ENCODE peak calls at places on chromosomes 3 and 15, in five cellular contexts. One of them, this sample, is unnamed.

GRCh38 chr3:81764665-81765064 is 3.2 kb upstream of the GBE1 start:
- DNase-seq in tibial artery: no peak
- DNase-seq in body of pancreas: no peak
- DNase-seq in colonic mucosa: no peak
- DNase-seq in ovary: no peak
- DNase-seq in this sample: no peak

GRCh38 chr3:109396811-109397210 is 59.5 kb upstream of the DPPA4 start:
- DNase-seq in ovary: no peak
- DNase-seq in colonic mucosa: no peak
- DNase-seq in tibial artery: no peak
- DNase-seq in body of pancreas: no peak
- DNase-seq in this sample: no peak

GRCh38 chr3:103499132-103499885 is 1064.5 kb downstream of the ZPLD1 start:
- DNase-seq in ovary: no peak
- DNase-seq in colonic mucosa: no peak
- DNase-seq in tibial artery: no peak
- DNase-seq in body of pancreas: no peak
- DNase-seq in this sample: no peak

GRCh38 chr3:30307548-30307947 is 298.9 kb upstream of the TGFBR2 start:
- DNase-seq in colonic mucosa: no peak
- DNase-seq in body of pancreas: no peak
- DNase-seq in ovary: no peak
- DNase-seq in tibial artery: no peak
- DNase-seq in this sample: no peak

GRCh38 chr15:88681610-88682221 is 42.9 kb downstream of the ISG20 start:
- DNase-seq in body of pancreas: peak; percentile 67
- DNase-seq in tibial artery: no peak
- DNase-seq in colonic mucosa: no peak
- DNase-seq in ovary: peak; percentile 23
- DNase-seq in this sample: no peak

GRCh38 chr15:75089781-75090734 is 66.7 kb downstream of the PPCDC start:
- DNase-seq in body of pancreas: no peak
- DNase-seq in ovary: no peak
- DNase-seq in tibial artery: no peak
- DNase-seq in colonic mucosa: no peak
- DNase-seq in this sample: no peak

GRCh38 chr3:60673123-60673522 is 578.1 kb downstream of the FHIT start:
- DNase-seq in tibial artery: no peak
- DNase-seq in colonic mucosa: no peak
- DNase-seq in body of pancreas: no peak
- DNase-seq in ovary: no peak
- DNase-seq in this sample: no peak

GRCh38 chr15:71807125-71807629 is 3.2 kb upstream of the NR2E3 start:
- DNase-seq in colonic mucosa: no peak
- DNase-seq in body of pancreas: no peak
- DNase-seq in ovary: no peak
- DNase-seq in tibial artery: no peak
- DNase-seq in this sample: no peak

GRCh38 chr15:69760263-69760855 is 307.7 kb downstream of the RPLP1 start:
- DNase-seq in ovary: no peak
- DNase-seq in tibial artery: no peak
- DNase-seq in body of pancreas: no peak
- DNase-seq in colonic mucosa: no peak
- DNase-seq in this sample: no peak

GRCh38 chr3:9687514-9687913 is 16.1 kb upstream of the CPNE9 start:
- DNase-seq in tibial artery: no peak
- DNase-seq in colonic mucosa: no peak
- DNase-seq in body of pancreas: no peak
- DNase-seq in ovary: no peak
- DNase-seq in this sample: no peak

GRCh38 chr3:9690451-9691450 is 12.9 kb upstream of the CPNE9 start:
- DNase-seq in ovary: no peak
- DNase-seq in tibial artery: no peak
- DNase-seq in colonic mucosa: no peak
- DNase-seq in body of pancreas: no peak
- DNase-seq in this sample: no peak

GRCh38 chr3:9686703-9687102 is 16.9 kb upstream of the CPNE9 start:
- DNase-seq in body of pancreas: no peak
- DNase-seq in colonic mucosa: no peak
- DNase-seq in tibial artery: no peak
- DNase-seq in ovary: no peak
- DNase-seq in this sample: no peak

GRCh38 chr3:9689757-9690156 is 13.9 kb upstream of the CPNE9 start:
- DNase-seq in body of pancreas: no peak
- DNase-seq in colonic mucosa: no peak
- DNase-seq in tibial artery: no peak
- DNase-seq in ovary: no peak
- DNase-seq in this sample: no peak

GRCh38 chr3:9688961-9689360 is 14.7 kb upstream of the CPNE9 start:
- DNase-seq in tibial artery: no peak
- DNase-seq in colonic mucosa: no peak
- DNase-seq in ovary: no peak
- DNase-seq in body of pancreas: no peak
- DNase-seq in this sample: no peak
- H3K4me3 ChIP-seq in tibial artery: no peak overlapping the region
- H3K4me3 ChIP-seq in colonic mucosa: no peak overlapping the region
- H3K4me3 ChIP-seq in ovary: no peak overlapping the region
- H3K4me3 ChIP-seq in body of pancreas: no peak overlapping the region
- H3K4me3 ChIP-seq in this sample: no peak overlapping the region

DNA sequence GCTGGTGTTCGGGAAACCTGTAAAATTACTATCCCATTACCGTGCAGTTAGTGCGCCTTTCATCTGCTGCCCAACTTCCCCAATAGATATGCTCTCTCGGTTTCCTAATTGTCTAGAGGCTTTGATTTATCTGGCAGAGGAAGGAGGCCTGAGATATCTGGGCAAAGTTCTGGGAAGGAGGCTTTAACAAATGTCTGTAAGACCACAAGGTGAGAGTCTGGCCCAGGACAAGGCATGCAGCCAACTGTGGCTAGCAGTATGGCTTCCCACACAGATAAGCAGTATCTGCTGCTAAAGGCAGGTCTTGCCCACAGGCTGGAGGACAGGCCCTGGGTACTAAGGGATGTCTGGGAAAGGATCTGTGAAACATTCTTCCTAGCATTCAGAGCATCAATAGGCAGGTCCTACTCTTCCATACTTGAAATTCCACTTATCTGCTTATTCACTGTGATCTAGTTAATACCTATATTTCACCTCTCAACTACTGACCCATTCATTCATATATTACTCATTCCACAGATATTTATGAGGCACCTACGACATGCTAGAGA is 130.0 kb upstream of the SLC2A2 start:
- DNase-seq in body of pancreas: no peak
- DNase-seq in tibial artery: no peak
- DNase-seq in ovary: no peak
- DNase-seq in colonic mucosa: no peak
- DNase-seq in this sample: peak; percentile 75
- H3K4me3 ChIP-seq in body of pancreas: no peak overlapping the region
- H3K4me3 ChIP-seq in tibial artery: no peak overlapping the region
- H3K4me3 ChIP-seq in ovary: no peak overlapping the region
- H3K4me3 ChIP-seq in colonic mucosa: no peak overlapping the region
- H3K4me3 ChIP-seq in this sample: no peak overlapping the region

GRCh38 chr3:16176391-16177030 is 2.0 kb downstream of the GALNT15 start:
- DNase-seq in ovary: no peak
- DNase-seq in colonic mucosa: no peak
- DNase-seq in tibial artery: no peak
- DNase-seq in body of pancreas: no peak
- DNase-seq in this sample: no peak

GRCh38 chr3:16173696-16174355 is 654 bp upstream of the GALNT15 start:
- DNase-seq in body of pancreas: no peak
- DNase-seq in ovary: no peak
- DNase-seq in tibial artery: no peak
- DNase-seq in colonic mucosa: no peak
- DNase-seq in this sample: no peak

GRCh38 chr3:16177962-16178627 is 3.6 kb downstream of the GALNT15 start:
- DNase-seq in ovary: peak; percentile 88
- DNase-seq in body of pancreas: peak; percentile 75
- DNase-seq in tibial artery: peak; percentile 89
- DNase-seq in colonic mucosa: peak; percentile 77
- DNase-seq in this sample: peak; percentile 47

GRCh38 chr3:16174389-16174788 is at the start of gene GALNT15:
- DNase-seq in tibial artery: peak; percentile 97
- DNase-seq in colonic mucosa: peak; percentile 65
- DNase-seq in ovary: peak; percentile 83
- DNase-seq in body of pancreas: peak; percentile 72
- DNase-seq in this sample: no peak

DNA sequence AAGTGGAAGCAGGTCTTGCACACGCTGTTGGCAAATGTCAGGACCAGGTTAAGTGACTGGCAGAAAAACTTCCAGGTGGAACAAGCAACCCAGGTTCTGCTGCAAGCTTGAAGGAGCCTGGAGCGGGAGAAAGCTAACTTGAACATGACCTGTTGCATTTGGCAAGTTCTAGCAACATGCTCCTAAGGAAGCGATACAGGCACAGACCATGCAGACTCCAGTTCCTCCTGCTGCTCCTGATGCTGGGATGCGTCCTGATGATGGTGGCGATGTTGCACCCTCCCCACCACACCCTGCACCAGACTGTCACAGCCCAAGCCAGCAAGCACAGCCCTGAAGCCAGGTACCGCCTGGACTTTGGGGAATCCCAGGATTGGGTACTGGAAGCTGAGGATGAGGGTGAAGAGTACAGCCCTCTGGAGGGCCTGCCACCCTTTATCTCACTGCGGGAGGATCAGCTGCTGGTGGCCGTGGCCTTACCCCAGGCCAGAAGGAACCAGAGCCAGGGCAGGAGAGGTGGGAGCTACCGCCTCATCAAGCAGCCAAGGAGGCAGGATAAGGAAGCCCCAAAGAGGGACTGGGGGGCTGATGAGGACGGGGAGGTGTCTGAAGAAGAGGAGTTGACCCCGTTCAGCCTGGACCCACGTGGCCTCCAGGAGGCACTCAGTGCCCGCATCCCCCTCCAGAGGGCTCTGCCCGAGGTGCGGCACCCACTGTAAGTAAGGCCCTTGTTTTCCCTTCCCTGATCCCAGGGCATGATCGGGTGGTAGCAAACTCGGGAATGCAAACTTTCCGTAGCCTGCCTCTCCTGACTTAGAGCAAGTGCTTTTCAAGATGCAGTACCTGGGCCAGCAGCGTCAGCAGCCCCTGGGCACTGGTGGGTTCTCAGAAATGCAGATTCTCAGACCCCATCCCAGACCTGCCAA is 759 bp downstream of the GALNT15 start:
- DNase-seq in tibial artery: no peak
- DNase-seq in ovary: no peak
- DNase-seq in colonic mucosa: no peak
- DNase-seq in body of pancreas: no peak
- DNase-seq in this sample: no peak
- H3K4me3 ChIP-seq in tibial artery: peak overlapping the region; percentile 55
- H3K4me3 ChIP-seq in ovary: peak overlapping the region; percentile 38
- H3K4me3 ChIP-seq in colonic mucosa: no peak overlapping the region
- H3K4me3 ChIP-seq in body of pancreas: no peak overlapping the region
- H3K4me3 ChIP-seq in this sample: no peak overlapping the region

DNA sequence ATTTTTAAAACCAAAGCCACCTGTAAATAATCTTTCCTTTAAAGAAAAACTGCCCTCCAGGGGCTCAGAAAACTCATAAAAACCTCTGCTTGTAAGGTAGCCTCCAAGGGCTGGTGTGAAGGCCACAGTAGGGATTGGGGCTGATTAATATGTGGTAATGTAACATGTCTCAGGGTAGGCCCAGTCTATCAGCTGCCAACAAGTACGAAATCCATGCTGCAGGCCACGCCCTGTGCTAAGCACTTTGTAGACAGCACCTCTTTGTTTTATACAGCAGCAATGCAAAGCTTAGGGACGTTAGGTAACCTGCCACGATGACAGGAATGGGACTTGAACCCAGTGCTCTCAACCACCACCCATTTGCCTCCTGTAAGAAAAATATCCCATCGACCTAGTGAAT is 65.6 kb upstream of the PRICKLE2 start:
- DNase-seq in body of pancreas: no peak
- DNase-seq in ovary: no peak
- DNase-seq in colonic mucosa: no peak
- DNase-seq in tibial artery: no peak
- DNase-seq in this sample: no peak
- H3K4me3 ChIP-seq in body of pancreas: no peak overlapping the region
- H3K4me3 ChIP-seq in ovary: no peak overlapping the region
- H3K4me3 ChIP-seq in colonic mucosa: no peak overlapping the region
- H3K4me3 ChIP-seq in tibial artery: no peak overlapping the region
- H3K4me3 ChIP-seq in this sample: no peak overlapping the region

DNA sequence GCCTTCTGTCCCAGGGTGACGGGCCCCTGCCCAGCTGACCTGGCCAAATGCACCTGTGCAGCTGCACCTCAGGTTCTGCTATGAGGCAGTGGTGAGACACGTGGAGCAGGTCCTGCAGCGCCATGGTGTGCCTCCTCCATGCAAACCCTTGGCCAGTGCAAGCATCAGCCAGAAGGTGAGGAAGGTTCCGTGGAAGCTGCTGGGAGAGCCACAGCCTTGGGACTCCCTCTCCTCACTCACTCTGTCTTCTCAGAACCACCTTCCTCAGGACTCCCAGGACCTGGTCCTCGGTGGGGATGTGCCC is 31.6 kb downstream of the PTPN23 start:
- DNase-seq in ovary: no peak
- DNase-seq in colonic mucosa: no peak
- DNase-seq in body of pancreas: no peak
- DNase-seq in tibial artery: no peak
- DNase-seq in this sample: no peak
- H3K4me3 ChIP-seq in ovary: no peak overlapping the region
- H3K4me3 ChIP-seq in colonic mucosa: no peak overlapping the region
- H3K4me3 ChIP-seq in body of pancreas: no peak overlapping the region
- H3K4me3 ChIP-seq in tibial artery: no peak overlapping the region
- H3K4me3 ChIP-seq in this sample: no peak overlapping the region

GRCh38 chr3:94064243-94064642 is 1.4 kb downstream of the NSUN3 start:
- DNase-seq in tibial artery: no peak
- DNase-seq in ovary: no peak
- DNase-seq in colonic mucosa: no peak
- DNase-seq in body of pancreas: no peak
- DNase-seq in this sample: no peak
- H3K4me3 ChIP-seq in tibial artery: peak overlapping the region; percentile 66
- H3K4me3 ChIP-seq in ovary: no peak overlapping the region
- H3K4me3 ChIP-seq in colonic mucosa: no peak overlapping the region
- H3K4me3 ChIP-seq in body of pancreas: no peak overlapping the region
- H3K4me3 ChIP-seq in this sample: no peak overlapping the region

GRCh38 chr3:130259170-130259874 is 86.2 kb upstream of the COL6A5 start:
- DNase-seq in colonic mucosa: no peak
- DNase-seq in tibial artery: no peak
- DNase-seq in ovary: no peak
- DNase-seq in body of pancreas: no peak
- DNase-seq in this sample: no peak
- H3K4me3 ChIP-seq in colonic mucosa: no peak overlapping the region
- H3K4me3 ChIP-seq in tibial artery: no peak overlapping the region
- H3K4me3 ChIP-seq in ovary: no peak overlapping the region
- H3K4me3 ChIP-seq in body of pancreas: no peak overlapping the region
- H3K4me3 ChIP-seq in this sample: no peak overlapping the region